ENCODE peak calls at places on chromosomes 2 and 18, in seven cellular contexts. One of them, this sample, is unnamed.

GRCh38 chr18:10131783-10132381 is 218.1 kb downstream of the VAPA start:
- DNase-seq in foreskin fibroblast: no peak
- DNase-seq in T-cell: no peak
- DNase-seq in lower lobe of right lung: no peak
- DNase-seq in activated naive CD8-positive, alpha-beta T cell treated with anti-CD3 and anti-CD28 coated beads, Interleukin-2, amount 50 U/mL, for 24 hours: no peak
- DNase-seq in AG08396: no peak
- DNase-seq in HCT116: no peak
- DNase-seq in this sample: no peak

GRCh38 chr2:176138526-176139169 is 9.1 kb downstream of the HOXD8 start:
- DNase-seq in foreskin fibroblast: no peak
- DNase-seq in T-cell: no peak
- DNase-seq in lower lobe of right lung: no peak
- DNase-seq in activated naive CD8-positive, alpha-beta T cell treated with anti-CD3 and anti-CD28 coated beads, Interleukin-2, amount 50 U/mL, for 24 hours: no peak
- DNase-seq in AG08396: no peak
- DNase-seq in HCT116: no peak
- DNase-seq in this sample: no peak

GRCh38 chr2:55163895-55164509 is 68.1 kb downstream of the CLHC1 start:
- DNase-seq in foreskin fibroblast: no peak
- DNase-seq in T-cell: no peak
- DNase-seq in lower lobe of right lung: no peak
- DNase-seq in activated naive CD8-positive, alpha-beta T cell treated with anti-CD3 and anti-CD28 coated beads, Interleukin-2, amount 50 U/mL, for 24 hours: no peak
- DNase-seq in AG08396: no peak
- DNase-seq in HCT116: no peak
- DNase-seq in this sample: no peak

GRCh38 chr2:57760448-57760847 is 286.2 kb upstream of the VRK2 start:
- DNase-seq in foreskin fibroblast: no peak
- DNase-seq in T-cell: no peak
- DNase-seq in lower lobe of right lung: no peak
- DNase-seq in activated naive CD8-positive, alpha-beta T cell treated with anti-CD3 and anti-CD28 coated beads, Interleukin-2, amount 50 U/mL, for 24 hours: no peak
- DNase-seq in AG08396: no peak
- DNase-seq in HCT116: no peak
- DNase-seq in this sample: no peak

GRCh38 chr18:42821492-42821891 is 294.0 kb downstream of the RIT2 start:
- DNase-seq in foreskin fibroblast: no peak
- DNase-seq in T-cell: no peak
- DNase-seq in lower lobe of right lung: no peak
- DNase-seq in activated naive CD8-positive, alpha-beta T cell treated with anti-CD3 and anti-CD28 coated beads, Interleukin-2, amount 50 U/mL, for 24 hours: no peak
- DNase-seq in AG08396: no peak
- DNase-seq in HCT116: no peak
- DNase-seq in this sample: no peak

GRCh38 chr2:42414648-42415047 is 53.6 kb upstream of the COX7A2L start:
- DNase-seq in foreskin fibroblast: no peak
- DNase-seq in T-cell: no peak
- DNase-seq in lower lobe of right lung: no peak
- DNase-seq in activated naive CD8-positive, alpha-beta T cell treated with anti-CD3 and anti-CD28 coated beads, Interleukin-2, amount 50 U/mL, for 24 hours: no peak
- DNase-seq in AG08396: no peak
- DNase-seq in HCT116: no peak
- DNase-seq in this sample: no peak

GRCh38 chr18:26548144-26549102 is at the start of gene KCTD1:
- DNase-seq in foreskin fibroblast: peak; percentile 94
- DNase-seq in T-cell: peak; percentile 39
- DNase-seq in lower lobe of right lung: peak; percentile 85
- DNase-seq in activated naive CD8-positive, alpha-beta T cell treated with anti-CD3 and anti-CD28 coated beads, Interleukin-2, amount 50 U/mL, for 24 hours: peak; percentile 76
- DNase-seq in AG08396: peak; percentile 94
- DNase-seq in HCT116: peak; percentile 56
- DNase-seq in this sample: peak; percentile 82

GRCh38 chr2:222424281-222424728 is at the start of gene SGPP2:
- DNase-seq in foreskin fibroblast: peak; percentile 8
- DNase-seq in T-cell: peak; percentile 14
- DNase-seq in lower lobe of right lung: peak; percentile 73
- DNase-seq in activated naive CD8-positive, alpha-beta T cell treated with anti-CD3 and anti-CD28 coated beads, Interleukin-2, amount 50 U/mL, for 24 hours: peak; percentile 8
- DNase-seq in AG08396: no peak
- DNase-seq in HCT116: no peak
- DNase-seq in this sample: peak; percentile 20